ENCODE peak calls at places on chromosomes 5 and 9, in six cellular contexts. L is K562, J is RWPE2, S is left ventricle myocardium inferior, N is psoas muscle, D is H9. E is an unnamed sample.

GRCh38 chr5:6573651-6574101 is 59.2 kb downstream of the NSUN2 start:
- DNase-seq in J (no peak), L (no peak), D (peak), N (no peak), S (no peak), E (no peak)

GRCh38 chr9:115004535-115004934 is 74.1 kb upstream of the TNFSF8 start:
- DNase-seq in N (no peak), J (no peak), L (no peak), S (no peak), D (no peak), E (no peak)

GRCh38 chr5:141821430-141821925 is 56.7 kb downstream of the PCDH1 start:
- DNase-seq in L (peak), J (no peak), S (no peak), N (no peak), D (peak), E (no peak)

GRCh38 chr5:59592101-59592500 is 301.4 kb downstream of the PDE4D start:
- DNase-seq in N (no peak), J (no peak), D (no peak), L (no peak), S (no peak), E (no peak)

GRCh38 chr5:470961-471749 is 28.2 kb downstream of the EXOC3 start:
- DNase-seq in L (no peak), S (peak), N (peak), J (peak), D (no peak), E (no peak)

GRCh38 chr5:149887622-149888183 is 56.9 kb downstream of the PDE6A start:
- DNase-seq in S (no peak), N (no peak), D (no peak), L (peak), J (no peak), E (no peak)

GRCh38 chr5:142091922-142092321 is 16.7 kb upstream of the NDFIP1 start:
- DNase-seq in S (no peak), J (no peak), N (no peak), D (no peak), L (no peak), E (no peak)

GRCh38 chr5:91302335-91302734 is 80.8 kb downstream of the ARRDC3 start:
- DNase-seq in J (no peak), D (no peak), L (peak), S (no peak), N (no peak), E (no peak)

GRCh38 chr9:98874721-98875255 is 67.3 kb downstream of the GALNT12 start:
- DNase-seq in S (no peak), N (no peak), L (no peak), J (no peak), D (no peak), E (no peak)

GRCh38 chr5:58299266-58299665 is 160.6 kb downstream of the PLK2 start:
- DNase-seq in N (no peak), L (no peak), S (no peak), D (no peak), J (no peak), E (no peak)

GRCh38 chr9:125106285-125106893 is 36.9 kb downstream of the SCAI start:
- DNase-seq in D (no peak), L (no peak), S (no peak), N (no peak), J (no peak), E (no peak)

GRCh38 chr9:122228906-122229837 is at the start of gene LHX6:
- DNase-seq in S (no peak), N (no peak), L (peak), J (peak), D (no peak), E (no peak)

GRCh38 chr5:159182691-159183090 is 26.7 kb downstream of the RNF145 start:
- DNase-seq in D (no peak), L (no peak), S (no peak), J (no peak), N (no peak), E (no peak)

GRCh38 chr9:14062449-14063187 is 251.3 kb downstream of the NFIB start:
- DNase-seq in L (no peak), N (no peak), J (no peak), S (no peak), D (no peak), E (no peak)

GRCh38 chr9:115694991-115695390 is 458.6 kb upstream of the PAPPA start:
- DNase-seq in D (no peak), L (no peak), N (no peak), S (no peak), J (no peak), E (no peak)

GRCh38 chr9:1042466-1042865 is 7.7 kb upstream of the DMRT2 start:
- DNase-seq in S (no peak), L (no peak), J (no peak), D (peak), N (peak), E (no peak)
- TF ChIP-seq CTCF in S (peak), L (no peak), J (no peak), D (peak), N (peak), E (no peak)

DNA sequence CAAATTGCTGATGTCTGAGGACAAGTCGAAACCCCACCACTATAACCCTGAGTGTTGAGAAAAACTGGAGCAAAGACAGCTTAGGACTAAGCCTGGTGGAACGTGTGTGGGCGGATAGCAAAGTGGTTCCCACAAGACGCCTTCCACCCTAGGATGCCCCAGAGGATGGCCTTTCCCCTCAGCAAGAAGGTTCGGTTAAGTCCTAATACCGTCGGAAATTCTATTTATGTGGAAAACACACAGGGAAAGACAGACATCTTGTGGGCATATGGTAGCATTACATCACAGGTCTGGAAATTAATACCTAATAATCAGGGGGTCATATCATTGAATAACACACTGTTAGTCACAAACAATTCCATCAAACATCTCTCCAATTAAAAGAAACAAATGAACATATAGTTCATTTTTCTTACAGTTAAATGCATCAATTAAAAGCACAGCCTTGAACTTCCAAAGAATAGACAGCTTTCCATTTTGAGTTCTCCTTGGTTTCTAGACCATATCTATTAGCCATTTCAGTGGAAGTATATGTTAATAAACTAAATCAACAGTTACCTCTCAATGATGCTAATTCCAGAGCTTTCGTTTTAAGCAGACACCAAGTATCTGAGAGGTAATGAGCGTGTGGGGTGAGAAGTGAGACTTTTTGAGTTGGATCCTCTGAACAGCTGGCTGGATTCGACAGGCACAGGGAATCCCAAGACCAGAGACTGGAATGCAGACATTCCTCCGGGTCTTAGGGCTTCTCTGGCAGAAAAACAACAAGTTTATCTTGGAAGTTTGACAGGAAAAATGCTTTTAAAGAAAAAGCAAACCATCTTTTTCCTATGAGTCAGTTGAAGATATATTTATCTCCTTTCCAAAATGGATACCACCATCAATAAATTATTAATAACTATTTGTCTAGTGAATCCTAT is 2.9 kb upstream of the ICE1 start:
- DNase-seq in L (peak), D (peak), J (no peak), S (no peak), N (no peak), E (peak)
- TF ChIP-seq CTCF in L (peak), D (peak), J (peak), S (peak), N (peak), E (peak)

GRCh38 chr9:15357050-15357653 is 50.1 kb upstream of the TTC39B start:
- DNase-seq in L (peak), S (no peak), N (no peak), D (peak), J (no peak), E (no peak)
- TF ChIP-seq CTCF in L (peak), S (no peak), N (no peak), D (peak), J (no peak), E (peak)

DNA sequence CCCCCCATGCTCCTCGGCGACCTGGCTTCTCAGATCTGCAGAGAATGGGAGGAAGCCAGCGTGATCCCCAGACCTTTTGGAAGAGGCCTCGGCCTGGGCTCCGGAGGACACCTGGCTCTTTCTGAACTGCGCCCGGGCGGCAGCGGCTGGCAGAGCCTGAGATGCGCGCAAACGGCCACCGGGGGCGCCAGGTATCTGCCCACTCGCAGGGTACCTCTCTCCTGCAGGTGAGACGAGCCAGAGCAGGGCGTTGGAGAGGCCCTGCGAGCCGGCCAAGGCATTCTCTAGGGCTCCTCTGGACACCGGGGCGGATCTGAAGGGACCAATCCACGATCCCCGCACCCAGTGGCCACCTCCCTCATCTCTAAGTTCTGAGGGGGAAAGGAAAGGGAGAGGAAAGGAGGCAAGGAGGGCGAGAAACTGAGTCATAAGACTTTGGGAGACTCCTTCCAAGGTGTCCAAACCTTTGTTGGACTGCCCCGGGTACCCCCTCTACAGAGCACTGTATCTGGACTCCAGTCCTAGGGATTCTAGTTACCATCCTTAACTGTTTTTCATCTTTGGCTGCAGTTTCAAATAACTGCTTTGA is 55.0 kb upstream of the SLC46A2 start:
- DNase-seq in S (no peak), D (peak), N (no peak), J (no peak), L (peak), E (no peak)
- TF ChIP-seq CTCF in S (no peak), D (peak), N (no peak), J (no peak), L (peak), E (no peak)

DNA sequence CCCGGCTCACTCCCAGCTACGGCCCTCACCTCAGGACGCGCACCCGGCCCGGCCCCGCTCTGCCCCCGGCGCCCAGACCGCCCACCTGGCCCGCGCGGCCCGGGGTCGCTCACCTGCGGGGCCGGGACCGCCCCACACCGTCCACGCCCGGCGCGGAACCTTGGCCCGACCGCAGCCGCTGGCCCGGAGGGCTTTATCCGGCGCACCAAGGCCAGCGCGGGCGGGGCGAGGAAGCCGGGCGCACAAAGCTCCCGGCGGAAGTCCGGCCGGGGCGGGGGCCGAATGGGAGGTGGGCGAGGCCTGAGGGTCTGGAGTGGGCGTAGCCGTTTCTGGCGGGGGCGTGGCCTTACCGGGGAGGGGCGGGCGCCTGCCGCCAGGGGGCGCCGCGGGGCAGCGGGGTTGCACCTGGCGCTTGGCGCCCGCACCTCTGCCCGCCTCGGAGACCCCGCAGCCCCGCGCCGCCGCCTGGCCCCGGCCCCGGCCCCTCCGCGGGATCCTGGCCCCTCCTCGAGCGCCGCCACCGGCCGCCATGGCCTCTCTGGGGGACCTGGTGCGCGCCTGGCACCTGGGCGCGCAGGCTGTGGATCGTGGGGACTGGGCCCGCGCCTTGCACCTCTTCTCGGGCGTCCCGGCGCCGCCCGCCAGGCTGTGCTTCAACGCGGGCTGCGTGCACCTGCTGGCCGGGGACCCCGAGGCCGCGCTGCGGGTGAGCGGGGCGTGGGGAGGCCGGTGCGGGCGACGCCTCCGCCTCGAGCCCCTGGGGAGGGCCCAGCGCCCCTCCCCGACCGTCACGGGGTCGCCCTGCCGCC is at the start of the genes EXD3 and NOXA1:
- DNase-seq in J (peak), D (peak), N (peak), L (peak), S (peak), E (peak)
- TF ChIP-seq CTCF in J (peak), D (peak), N (peak), L (peak), S (peak), E (peak)

DNA sequence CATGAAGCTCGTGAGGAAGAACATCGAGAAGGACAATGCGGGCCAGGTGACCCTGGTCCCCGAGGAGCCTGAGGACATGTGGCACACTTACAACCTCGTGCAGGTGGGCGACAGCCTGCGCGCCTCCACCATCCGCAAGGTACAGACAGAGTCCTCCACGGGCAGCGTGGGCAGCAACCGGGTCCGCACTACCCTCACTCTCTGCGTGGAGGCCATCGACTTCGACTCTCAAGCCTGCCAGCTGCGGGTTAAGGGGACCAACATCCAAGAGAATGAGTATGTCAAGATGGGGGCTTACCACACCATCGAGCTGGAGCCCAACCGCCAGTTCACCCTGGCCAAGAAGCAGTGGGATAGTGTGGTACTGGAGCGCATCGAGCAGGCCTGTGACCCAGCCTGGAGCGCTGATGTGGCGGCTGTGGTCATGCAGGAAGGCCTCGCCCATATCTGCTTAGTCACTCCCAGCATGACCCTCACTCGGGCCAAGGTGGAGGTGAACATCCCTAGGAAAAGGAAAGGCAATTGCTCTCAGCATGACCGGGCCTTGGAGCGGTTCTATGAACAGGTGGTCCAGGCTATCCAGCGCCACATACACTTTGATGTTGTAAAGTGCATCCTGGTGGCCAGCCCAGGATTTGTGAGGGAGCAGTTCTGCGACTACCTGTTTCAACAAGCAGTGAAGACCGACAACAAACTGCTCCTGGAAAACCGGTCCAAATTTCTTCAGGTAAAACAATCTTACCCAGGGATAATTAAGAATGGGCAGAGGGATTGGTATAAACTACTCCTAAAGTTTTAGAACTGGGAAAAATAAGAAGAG is 12.9 kb downstream of the ITGA1 start:
- DNase-seq in N (peak), S (peak), J (peak), L (peak), D (peak), E (peak)
- TF ChIP-seq CTCF in N (peak), S (peak), J (no peak), L (no peak), D (peak), E (no peak)